ENCODE peak calls at places on chromosomes 6 and 20, in seven cellular contexts. M, S, T, P, G, R and U are unnamed samples. For H3K4me1, the result is how much of the 10 kb centered on the place peaks cover.

GRCh38 chr6:111069722-111070406 is 17.4 kb upstream of the SLC16A10 start:
- DNase-seq in P (no peak), R (no peak), G (no peak), T (no peak), S (no peak), M (no peak), U (no peak)

GRCh38 chr20:3980260-3981131 is 34.9 kb downstream of the RNF24 start:
- DNase-seq in M (peak), R (peak), G (peak), S (peak), P (no peak), T (peak), U (peak)

GRCh38 chr6:41408576-41408975 is 73.2 kb downstream of the NCR2 start:
- DNase-seq in G (peak), R (no peak), T (no peak), M (no peak), S (no peak), P (peak), U (no peak)

GRCh38 chr20:31835977-31836852 is 9.2 kb downstream of the FOXS1 start:
- DNase-seq in G (no peak), M (peak), P (no peak), S (peak), R (no peak), T (peak), U (peak)

GRCh38 chr6:41092421-41093140 is 19.8 kb downstream of the NFYA start:
- DNase-seq in P (no peak), T (peak), M (no peak), R (peak), G (peak), S (peak), U (peak)

GRCh38 chr6:139686308-139686707 is 311.9 kb upstream of the CITED2 start:
- DNase-seq in M (no peak), P (no peak), T (peak), G (no peak), S (peak), R (no peak), U (no peak)

GRCh38 chr20:51678041-51678697 is 90.0 kb downstream of the ATP9A start:
- DNase-seq in R (no peak), S (no peak), M (no peak), G (peak), T (no peak), P (peak), U (no peak)

GRCh38 chr6:130965657-130966056 is 97.4 kb downstream of the EPB41L2 start:
- DNase-seq in T (peak), S (no peak), R (no peak), P (no peak), M (no peak), G (no peak), U (no peak)

GRCh38 chr6:47787620-47788497 is 6.0 kb downstream of the OPN5 start:
- DNase-seq in T (peak), M (peak), R (peak), G (peak), S (peak), P (peak), U (peak)

GRCh38 chr6:159808647-159809046 is 8.6 kb downstream of the PNLDC1 start:
- DNase-seq in P (no peak), M (no peak), R (no peak), G (no peak), T (no peak), S (no peak), U (no peak)

GRCh38 chr6:143531720-143532504 is 20.4 kb upstream of the FUCA2 start:
- DNase-seq in P (no peak), R (no peak), M (peak), T (no peak), S (no peak), G (no peak), U (no peak)

GRCh38 chr6:151690303-151690702 is 117.2 kb upstream of the ESR1 start:
- DNase-seq in G (no peak), P (no peak), M (no peak), S (peak), R (peak), T (peak), U (peak)

GRCh38 chr20:41339957-41340326 is 679 bp upstream of the LPIN3 start:
- DNase-seq in S (peak), T (peak), P (peak), M (peak), R (peak), G (peak), U (peak)

GRCh38 chr6:83480470-83480869 is 31.9 kb upstream of the PRSS35 start:
- DNase-seq in P (no peak), T (no peak), G (no peak), M (no peak), S (no peak), R (no peak), U (no peak)

GRCh38 chr20:63362426-63363009 is 1.4 kb upstream of the CHRNA4 start:
- DNase-seq in T (no peak), P (no peak), S (no peak), R (no peak), G (no peak), M (no peak), U (no peak)

GRCh38 chr6:54861846-54862616 is 15.5 kb downstream of the FAM83B start:
- DNase-seq in R (no peak), S (no peak), M (peak), P (no peak), G (no peak), T (no peak), U (no peak)

GRCh38 chr6:137867685-137868509 is 838 bp downstream of the TNFAIP3 start:
- DNase-seq in P (peak), G (peak), S (peak), T (peak), M (no peak), R (peak), U (peak)

GRCh38 chr20:63457737-63458136 is 14.7 kb downstream of the KCNQ2 start:
- DNase-seq in M (no peak), P (no peak), R (no peak), S (peak), T (peak), G (no peak), U (peak)

GRCh38 chr6:137764464-137764863 is 102.6 kb upstream of the TNFAIP3 start:
- DNase-seq in R (no peak), P (no peak), M (no peak), G (no peak), S (peak), T (peak), U (no peak)

GRCh38 chr6:45478235-45478634 is 100.5 kb upstream of the SUPT3H start:
- DNase-seq in M (no peak), S (peak), G (no peak), R (no peak), T (peak), P (no peak), U (no peak)

GRCh38 chr6:26022166-26022510 is 59.5 kb downstream of the TRIM38 start:
- DNase-seq in M (peak), S (peak), R (peak), T (peak), G (peak), P (peak), U (peak)

DNA sequence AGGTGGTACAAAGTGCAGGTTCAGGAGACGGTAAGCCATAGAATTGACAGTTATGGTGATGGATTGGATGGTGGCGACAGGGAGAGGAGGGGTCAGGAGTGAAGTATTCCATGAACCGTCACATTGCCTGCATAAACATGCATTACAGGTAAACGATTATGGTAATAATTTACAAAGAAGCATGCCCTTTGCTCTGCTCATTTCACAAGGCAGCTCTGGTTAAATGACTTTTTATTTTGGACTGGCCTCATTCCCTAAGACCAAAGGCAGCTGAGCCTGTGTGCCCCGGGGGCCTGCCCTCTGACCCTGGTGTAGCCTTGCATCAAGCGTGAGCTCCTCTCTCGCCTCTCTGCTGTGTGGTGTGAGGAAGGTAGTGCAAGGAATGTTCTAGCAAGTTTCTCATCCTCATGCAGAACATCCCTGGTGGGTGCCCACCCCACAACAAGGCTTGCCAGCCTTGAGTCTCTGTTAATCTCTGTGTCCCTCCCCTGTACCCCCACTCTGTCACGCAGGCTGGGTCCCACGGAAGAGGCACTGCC is 59.0 kb downstream of the PPP1R14C start:
- DNase-seq in T (no peak), P (no peak), S (no peak), R (no peak), M (peak), G (no peak), U (no peak)
- TF ChIP-seq EZH2phosphoT487 in T (no peak), P (no peak), S (no peak), R (no peak), M (no peak), G (no peak), U (no peak)

GRCh38 chr6:38977101-38977500 is 71.5 kb upstream of the GLP1R start:
- DNase-seq in S (no peak), P (peak), T (no peak), R (no peak), M (no peak), G (peak), U (no peak)
- H3K4me1 ChIP-seq in S (under half), P (under half), T (under half), R (under half), M (under half), G (under half), U (under half)

GRCh38 chr6:104969785-104970581 is 13.1 kb downstream of the LIN28B start:
- DNase-seq in S (no peak), P (peak), R (no peak), M (no peak), T (peak), G (no peak), U (no peak)
- H3K4me3 ChIP-seq in S (no peak), P (peak), R (no peak), M (no peak), T (no peak), G (peak), U (no peak)

DNA sequence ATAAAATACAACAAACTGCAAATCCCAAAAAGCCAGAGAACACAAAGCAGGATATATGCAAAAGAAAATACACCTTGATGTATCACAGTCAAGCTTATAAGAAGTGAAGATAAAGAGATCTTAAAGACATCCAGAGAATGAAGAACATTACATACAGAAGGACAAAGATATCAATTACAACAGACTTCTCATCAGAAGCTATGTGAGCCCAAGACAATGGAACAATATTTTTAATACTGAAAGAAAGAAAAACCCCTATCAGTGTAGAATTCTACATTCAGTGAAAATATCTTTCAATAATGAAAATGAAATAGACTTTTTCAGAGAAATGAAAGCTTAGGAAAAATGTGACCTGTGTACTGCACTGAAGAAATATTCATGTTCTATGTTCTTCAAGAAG is 104.5 kb upstream of the PHACTR3 start:
- DNase-seq in R (no peak), T (no peak), S (no peak), P (no peak), M (no peak), G (no peak), U (no peak)
- TF ChIP-seq EZH2phosphoT487 in R (no peak), T (no peak), S (no peak), P (no peak), M (no peak), G (no peak), U (no peak)

GRCh38 chr20:24949756-24950127 is 673 bp downstream of the CST7 start:
- DNase-seq in P (no peak), G (no peak), R (no peak), T (no peak), S (no peak), M (no peak), U (no peak)
- H3K4me1 ChIP-seq in P (under half), G (under half), R (under half), T (under half), S (under half), M (under half), U (under half)

DNA sequence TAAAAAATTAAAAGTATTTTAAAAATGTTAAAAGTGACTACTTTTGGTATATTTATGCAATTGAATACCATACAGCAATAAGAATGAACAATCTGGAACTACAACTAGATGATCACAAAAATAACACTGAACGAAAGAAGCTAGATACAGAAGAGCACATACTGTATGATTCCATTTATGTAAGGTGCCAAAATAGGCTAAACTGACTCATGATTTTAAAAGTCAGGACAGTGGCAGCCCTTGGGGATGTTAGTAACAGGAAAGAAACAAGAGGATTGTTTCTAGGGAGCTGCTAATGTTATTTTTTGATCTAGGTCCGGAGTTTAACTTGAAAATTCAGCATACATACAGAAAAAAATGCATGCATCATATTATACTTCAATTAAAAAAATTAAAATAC is 42.3 kb downstream of the KIF13A start:
- DNase-seq in R (no peak), M (no peak), S (peak), P (no peak), T (peak), G (no peak), U (no peak)
- H3K4me3 ChIP-seq in R (no peak), M (no peak), S (no peak), P (no peak), T (peak), G (no peak), U (no peak)

DNA sequence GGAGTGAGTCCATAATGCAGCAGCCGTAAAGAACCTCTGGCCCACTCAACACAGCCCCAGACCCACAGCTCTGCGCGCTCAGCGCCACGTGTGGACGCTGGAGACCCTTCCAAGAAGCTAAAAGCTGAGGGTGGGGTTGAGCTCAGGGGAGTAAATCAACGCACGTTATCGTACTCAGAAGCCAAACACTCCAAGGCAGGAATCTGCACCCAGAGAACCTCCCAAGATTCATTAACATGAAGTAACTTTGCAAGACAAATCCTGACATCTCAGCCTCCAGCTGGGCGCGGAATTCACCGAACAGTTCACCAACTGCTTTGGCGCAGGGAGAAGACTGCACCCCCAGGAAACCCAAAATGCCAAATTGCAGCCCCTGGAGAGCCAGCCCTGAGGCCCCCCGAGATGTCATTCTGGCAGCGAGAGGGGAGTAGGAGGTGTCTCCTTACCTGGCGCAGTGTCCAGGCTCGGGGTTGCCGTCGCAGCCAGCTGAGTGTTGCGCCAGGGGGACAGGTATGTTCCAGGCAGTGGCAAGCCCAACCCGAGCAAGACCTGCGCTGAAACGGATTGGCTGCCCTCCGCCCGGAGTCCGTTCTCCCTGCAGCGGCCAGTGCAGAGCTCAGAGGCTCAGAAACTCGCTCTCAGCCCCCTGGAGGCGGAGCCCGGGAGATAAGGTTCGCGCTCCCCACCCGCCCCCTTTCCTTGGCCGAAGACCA is at the start of gene COL21A1:
- DNase-seq in G (peak), M (peak), S (peak), P (peak), R (no peak), T (peak), U (no peak)
- TF ChIP-seq EZH2phosphoT487 in G (no peak), M (no peak), S (no peak), P (no peak), R (no peak), T (no peak), U (no peak)